ENCODE peak calls at places on chromosomes 13 and 19, in eight cellular contexts. J is breast epithelium; W is naive thymus-derived CD4-positive, alpha-beta T cell; D is posterior vena cava; E is dermis blood vessel endothelial cell; L is ELF-1; K is NCI-H1092; Z is nucleus accumbens. S is an unnamed sample.

GRCh38 chr13:110244096-110244830 is 62.7 kb downstream of the COL4A1 start:
- DNase-seq in E (no peak), K (no peak), D (no peak), Z (no peak), L (no peak), W (no peak), J (no peak), S (no peak)

GRCh38 chr19:39843919-39844793 is 2.0 kb downstream of the FBL start:
- DNase-seq in W (no peak), L (no peak), K (no peak), D (no peak), Z (no peak), E (peak), J (no peak), S (peak)

GRCh38 chr19:43960411-43960810 is 9.4 kb downstream of the ZNF221 start:
- DNase-seq in K (no peak), D (no peak), W (no peak), L (no peak), Z (no peak), E (no peak), J (no peak), S (no peak)

GRCh38 chr13:39779337-39780270 is 124.1 kb downstream of the COG6 start:
- DNase-seq in W (no peak), D (no peak), E (peak), L (no peak), J (no peak), Z (no peak), K (no peak), S (no peak)

GRCh38 chr19:29614046-29614445 is 8.0 kb downstream of the POP4 start:
- DNase-seq in W (no peak), D (no peak), Z (no peak), E (no peak), J (no peak), K (no peak), L (peak), S (no peak)

GRCh38 chr13:29423050-29423449 is 172.4 kb downstream of the SLC7A1 start:
- DNase-seq in W (no peak), E (no peak), K (no peak), J (no peak), D (no peak), L (peak), Z (no peak), S (no peak)

GRCh38 chr13:99281811-99282263 is 23.7 kb upstream of the GPR18 start:
- DNase-seq in L (no peak), D (peak), W (peak), J (no peak), E (no peak), K (no peak), Z (no peak), S (no peak)

GRCh38 chr13:78820541-78820940 is 161.6 kb upstream of the OBI1 start:
- DNase-seq in E (no peak), Z (no peak), W (no peak), K (no peak), L (no peak), J (no peak), D (no peak), S (no peak)

GRCh38 chr13:112055417-112056206 is 11.3 kb upstream of the SOX1 start:
- DNase-seq in W (no peak), L (no peak), K (no peak), Z (no peak), D (no peak), E (no peak), J (no peak), S (no peak)

GRCh38 chr13:109654341-109655205 is 131.8 kb downstream of the IRS2 start:
- DNase-seq in L (no peak), J (no peak), K (no peak), D (no peak), W (no peak), Z (no peak), E (no peak), S (no peak)

GRCh38 chr19:6925801-6926751 is 38.7 kb downstream of the ADGRE1 start:
- DNase-seq in D (no peak), J (no peak), K (no peak), Z (no peak), E (peak), W (peak), L (no peak), S (no peak)

GRCh38 chr13:114281351-114282142 is at the start of gene UPF3A:
- DNase-seq in Z (peak), D (peak), W (peak), J (peak), L (peak), K (peak), E (peak), S (peak)

GRCh38 chr19:11164879-11165406 is 9.4 kb upstream of the SPC24 start:
- DNase-seq in D (peak), E (no peak), Z (peak), L (no peak), J (no peak), W (no peak), K (no peak), S (no peak)

GRCh38 chr19:17549088-17549740 is 6.2 kb upstream of the COLGALT1 start:
- DNase-seq in J (no peak), W (no peak), Z (no peak), E (no peak), D (no peak), L (no peak), K (no peak), S (no peak)

GRCh38 chr13:39862891-39863290 is 207.4 kb downstream of the COG6 start:
- DNase-seq in W (no peak), K (no peak), E (peak), J (no peak), D (no peak), L (no peak), Z (no peak), S (no peak)

GRCh38 chr19:1745589-1746031 is 7.7 kb upstream of the ONECUT3 start:
- DNase-seq in D (no peak), L (no peak), E (no peak), J (no peak), W (no peak), Z (no peak), K (no peak), S (no peak)

GRCh38 chr13:28636677-28637317 is 22.1 kb upstream of the POMP start:
- DNase-seq in Z (peak), D (no peak), J (peak), E (peak), W (no peak), K (peak), L (peak), S (peak)

GRCh38 chr13:79775830-79776229 is 294.9 kb downstream of the NDFIP2 start:
- DNase-seq in K (peak), J (no peak), L (peak), E (peak), Z (peak), D (no peak), W (no peak), S (peak)

GRCh38 chr19:49788857-49789256 is 22.1 kb downstream of the AP2A1 start:
- DNase-seq in E (no peak), W (no peak), J (no peak), L (no peak), Z (no peak), D (no peak), K (no peak), S (no peak)

GRCh38 chr19:46761418-46761831 is 15.2 kb upstream of the STRN4 start:
- DNase-seq in L (no peak), E (no peak), J (peak), Z (no peak), D (no peak), K (no peak), W (no peak), S (peak)

GRCh38 chr19:3123088-3123721 is 12.6 kb upstream of the GNA15 start:
- DNase-seq in L (no peak), D (peak), J (no peak), Z (no peak), W (no peak), E (no peak), K (no peak), S (no peak)

GRCh38 chr13:41811588-41812021 is 149.3 kb downstream of the VWA8 start:
- DNase-seq in E (no peak), D (no peak), J (no peak), L (no peak), W (no peak), K (no peak), Z (no peak), S (no peak)

GRCh38 chr13:20161275-20161950 is 561 bp upstream of the GJA3 start:
- DNase-seq in Z (no peak), D (no peak), J (no peak), K (no peak), L (peak), W (peak), E (no peak), S (no peak)

GRCh38 chr19:12774588-12775555 is at the start of gene HOOK2:
- DNase-seq in J (peak), D (no peak), W (no peak), L (peak), E (no peak), K (no peak), Z (peak), S (no peak)

GRCh38 chr13:94154362-94154761 is 325.1 kb downstream of the DCT start:
- DNase-seq in L (no peak), E (no peak), Z (no peak), K (no peak), W (no peak), D (no peak), J (peak), S (no peak)

GRCh38 chr13:59269476-59269875 is 894.3 kb downstream of the DIAPH3 start:
- DNase-seq in D (no peak), J (no peak), Z (no peak), W (no peak), L (peak), E (no peak), K (no peak), S (peak)

GRCh38 chr13:91375119-91375729 is 23.2 kb upstream of the GPC5 start:
- DNase-seq in Z (no peak), L (no peak), K (no peak), D (no peak), W (no peak), E (peak), J (no peak), S (no peak)

GRCh38 chr13:24459234-24459633 is 53.3 kb downstream of the PARP4 start:
- DNase-seq in E (peak), W (no peak), K (no peak), Z (no peak), J (no peak), D (no peak), L (no peak), S (peak)

GRCh38 chr19:5339950-5340636 is 519 bp downstream of the PTPRS start:
- DNase-seq in K (no peak), D (no peak), J (no peak), W (no peak), L (no peak), Z (peak), E (no peak), S (no peak)

GRCh38 chr13:114203536-114203935 is 24.5 kb downstream of the CFAP97D2 start:
- DNase-seq in K (no peak), Z (no peak), D (no peak), E (no peak), L (no peak), J (no peak), W (no peak), S (no peak)

GRCh38 chr13:30690282-30691188 is 44.8 kb upstream of the ALOX5AP start:
- DNase-seq in E (peak), W (no peak), D (peak), L (no peak), K (no peak), Z (no peak), J (peak), S (peak)

GRCh38 chr19:18229474-18229873 is 3.2 kb upstream of the PDE4C start:
- DNase-seq in D (no peak), E (no peak), L (no peak), W (no peak), J (no peak), Z (no peak), K (no peak), S (no peak)

GRCh38 chr13:24313449-24313848 is 4.1 kb downstream of the C1QTNF9 start:
- DNase-seq in K (no peak), E (peak), L (no peak), J (no peak), Z (no peak), D (no peak), W (no peak), S (no peak)

GRCh38 chr19:35518313-35518712 is 4.9 kb upstream of the DMKN start:
- DNase-seq in W (no peak), Z (no peak), D (no peak), J (no peak), K (no peak), L (no peak), E (peak), S (peak)

GRCh38 chr19:40388486-40388885 is 1.5 kb downstream of the HIPK4 start:
- DNase-seq in J (no peak), E (no peak), K (no peak), D (no peak), L (no peak), W (no peak), Z (no peak), S (no peak)

GRCh38 chr19:8050274-8051096 is 2.1 kb upstream of the CCL25 start:
- DNase-seq in W (peak), K (peak), Z (peak), L (peak), E (peak), J (peak), D (peak), S (peak)

GRCh38 chr19:32407004-32407992 is 1.7 kb downstream of the DPY19L3 start:
- DNase-seq in D (no peak), J (no peak), Z (peak), K (no peak), W (no peak), L (no peak), E (no peak), S (no peak)

GRCh38 chr19:677201-677600 is 1.0 kb downstream of the FSTL3 start:
- DNase-seq in W (no peak), K (no peak), J (peak), Z (no peak), E (peak), D (peak), L (peak), S (peak)